ENCODE peak calls at places on chromosome 9, in ten cellular contexts. Q is heart right ventricle, X is esophagus squamous epithelium, B is endothelial cell, U is GM06990, E is psoas muscle, A is choroid plexus epithelial cell, L is B cell, S is upper lobe of right lung, J is fibroblast of mammary gland. W is an unnamed sample.

GRCh38 chr9:110160163-110160562 is 47.8 kb downstream of the C9orf152 start:
- DNase-seq in Q (no peak), X (no peak), B (no peak), U (no peak), E (no peak), A (peak), L (peak), S (no peak), J (no peak), W (no peak)

GRCh38 chr9:132350861-132351315 is 3.9 kb downstream of the SETX start:
- DNase-seq in Q (no peak), X (no peak), B (no peak), U (peak), E (no peak), A (peak), L (no peak), S (no peak), J (peak), W (peak)

GRCh38 chr9:116425244-116425643 is 261.9 kb upstream of the TRIM32 start:
- DNase-seq in Q (no peak), X (no peak), B (no peak), U (no peak), E (no peak), A (no peak), L (no peak), S (no peak), J (no peak), W (no peak)

GRCh38 chr9:134585746-134586706 is 55.6 kb upstream of the COL5A1 start:
- DNase-seq in Q (no peak), X (no peak), B (no peak), U (no peak), E (no peak), A (peak), L (no peak), S (peak), J (peak), W (no peak)

GRCh38 chr9:128636024-128636390 is 20.6 kb downstream of the DYNC2I2 start:
- DNase-seq in Q (peak), X (no peak), B (peak), U (no peak), E (peak), A (no peak), L (peak), S (peak), J (no peak), W (no peak)

GRCh38 chr9:15909297-15909696 is 356.5 kb downstream of the CCDC171 start:
- DNase-seq in Q (no peak), X (no peak), B (no peak), U (no peak), E (no peak), A (peak), L (no peak), S (no peak), J (peak), W (no peak)

GRCh38 chr9:71819115-71819739 is 50.9 kb upstream of the CEMIP2 start:
- DNase-seq in Q (peak), X (no peak), B (peak), U (no peak), E (peak), A (peak), L (no peak), S (no peak), J (peak), W (no peak)

GRCh38 chr9:107584186-107584585 is 94.6 kb upstream of the KLF4 start:
- DNase-seq in Q (no peak), X (no peak), B (no peak), U (no peak), E (no peak), A (peak), L (no peak), S (no peak), J (no peak), W (no peak)

GRCh38 chr9:71097696-71098095 is 23.7 kb downstream of the TRPM3 start:
- DNase-seq in Q (no peak), X (no peak), B (no peak), U (no peak), E (no peak), A (no peak), L (no peak), S (no peak), J (no peak), W (no peak)

GRCh38 chr9:107484117-107484723 is 5.3 kb downstream of the KLF4 start:
- DNase-seq in Q (peak), X (no peak), B (peak), U (no peak), E (no peak), A (peak), L (no peak), S (no peak), J (peak), W (peak)

GRCh38 chr9:127049044-127049443 is 73.4 kb downstream of the ANGPTL2 start:
- DNase-seq in Q (peak), X (no peak), B (peak), U (peak), E (no peak), A (peak), L (peak), S (no peak), J (peak), W (no peak)
- TF ChIP-seq CTCF in Q (no peak), X (peak), B (no peak), U (no peak), E (peak), A (peak), L (no peak), S (peak), J (peak), W (no peak)

GRCh38 chr9:121169094-121169601 is 32.5 kb downstream of the RAB14 start:
- DNase-seq in Q (no peak), X (no peak), B (peak), U (no peak), E (no peak), A (peak), L (no peak), S (no peak), J (peak), W (no peak)
- TF ChIP-seq CTCF in Q (no peak), X (peak), B (peak), U (peak), E (peak), A (peak), L (peak), S (peak), J (peak), W (no peak)

DNA sequence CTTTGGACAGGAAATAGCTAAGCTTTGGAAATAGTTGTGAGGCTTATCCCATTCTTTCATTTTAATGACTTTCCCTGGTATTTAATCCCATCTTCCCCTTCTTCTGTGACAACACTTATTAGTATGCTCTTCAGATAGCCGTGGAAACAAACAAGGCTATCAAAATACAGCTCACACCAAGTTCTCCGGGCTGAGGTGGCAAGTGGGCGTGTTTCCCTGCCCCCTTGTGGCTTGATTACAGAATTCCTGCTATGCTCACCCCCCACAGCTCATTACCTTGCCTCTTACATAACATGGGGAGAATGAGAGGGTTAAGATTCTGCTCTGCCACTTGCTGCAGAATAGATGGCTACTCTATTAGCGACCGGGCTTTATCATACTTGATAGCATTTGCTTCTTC is 437.1 kb upstream of the TLE4 start:
- DNase-seq in Q (no peak), X (no peak), B (peak), U (no peak), E (no peak), A (peak), L (no peak), S (no peak), J (no peak), W (no peak)
- TF ChIP-seq CTCF in Q (no peak), X (no peak), B (peak), U (peak), E (no peak), A (peak), L (no peak), S (no peak), J (no peak), W (no peak)

GRCh38 chr9:120863833-120864232 is 13.2 kb downstream of the PHF19 start:
- DNase-seq in Q (no peak), X (no peak), B (no peak), U (no peak), E (no peak), A (no peak), L (no peak), S (peak), J (no peak), W (no peak)
- TF ChIP-seq CTCF in Q (no peak), X (no peak), B (no peak), U (no peak), E (no peak), A (no peak), L (no peak), S (no peak), J (no peak), W (no peak)

DNA sequence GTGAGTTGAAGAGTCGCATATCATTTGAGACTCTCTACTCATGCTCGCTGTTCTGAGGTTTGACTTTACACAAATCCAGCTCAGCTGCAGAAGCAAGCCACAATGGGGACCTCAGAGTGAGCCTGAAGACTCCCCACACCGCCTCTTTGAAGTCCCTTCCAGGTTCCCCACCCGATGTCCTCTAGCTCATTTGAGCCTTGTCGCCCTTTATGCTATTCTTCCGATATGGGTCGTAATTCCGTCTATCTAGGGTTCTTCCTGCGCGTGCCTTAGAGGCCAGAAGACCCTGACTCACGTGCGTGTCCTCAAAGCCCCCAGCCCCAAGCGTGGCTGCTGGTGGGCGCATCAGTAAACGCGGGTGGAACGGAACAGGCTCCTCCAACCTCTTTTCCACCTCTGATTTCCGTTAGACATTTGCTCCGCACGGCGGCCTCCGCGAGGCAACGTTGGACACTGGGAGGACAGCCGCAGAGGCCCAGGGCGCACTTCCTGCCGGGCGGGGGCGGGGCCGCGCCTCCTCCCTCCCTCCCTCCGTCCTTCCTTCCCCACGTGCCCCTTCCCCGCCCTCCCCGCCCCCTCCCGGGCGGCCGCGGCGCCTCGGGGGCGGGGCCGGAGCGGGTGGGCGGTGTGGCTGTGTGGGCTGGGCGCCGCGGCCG is at the start of gene SNX30:
- DNase-seq in Q (peak), X (peak), B (peak), U (peak), E (peak), A (peak), L (peak), S (peak), J (peak), W (peak)
- TF ChIP-seq CTCF in Q (no peak), X (no peak), B (no peak), U (no peak), E (peak), A (no peak), L (no peak), S (peak), J (no peak), W (no peak)

GRCh38 chr9:7259544-7260241 is 501.9 kb downstream of the KDM4C start:
- DNase-seq in Q (no peak), X (no peak), B (no peak), U (no peak), E (no peak), A (peak), L (no peak), S (no peak), J (no peak), W (no peak)
- TF ChIP-seq CTCF in Q (no peak), X (no peak), B (no peak), U (no peak), E (no peak), A (peak), L (no peak), S (no peak), J (peak), W (no peak)

DNA sequence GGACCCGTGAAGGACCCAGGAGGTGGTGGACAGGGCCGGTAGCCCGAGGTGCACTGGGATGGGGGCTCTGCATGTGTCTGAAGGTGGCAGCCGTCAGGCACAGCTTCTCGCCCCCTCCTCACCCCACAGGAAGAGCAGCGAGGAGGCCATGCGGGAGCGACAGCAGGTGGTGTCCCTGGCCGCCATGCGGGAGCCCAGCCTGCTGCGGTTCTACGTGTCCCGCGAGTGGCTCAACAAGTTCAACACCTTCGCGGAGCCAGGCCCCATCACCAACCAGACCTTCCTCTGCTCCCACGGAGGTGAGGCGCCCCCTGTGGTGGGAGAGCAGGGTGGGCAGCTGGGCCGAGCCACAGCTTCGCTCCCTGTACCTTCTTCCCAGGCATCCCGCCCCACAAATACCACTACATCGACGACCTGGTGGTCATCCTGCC is 39.9 kb downstream of the USP20 start:
- DNase-seq in Q (no peak), X (no peak), B (peak), U (no peak), E (no peak), A (no peak), L (no peak), S (no peak), J (no peak), W (no peak)
- TF ChIP-seq CTCF in Q (no peak), X (no peak), B (peak), U (no peak), E (no peak), A (peak), L (no peak), S (peak), J (no peak), W (no peak)

W was measured in GM10248.